ENCODE peak calls at places on chromosomes 11 and 22, in seven cellular contexts. O is dorsolateral prefrontal cortex; G is ascending aorta; X is Peyer's patch; S is CD8-positive, alpha-beta T cell; I is AG04449; Y is adrenal gland. P is an unnamed sample.

GRCh38 chr11:46159694-46160093 is 38.4 kb upstream of the PHF21A start:
- DNase-seq in G (no peak), X (no peak), I (no peak), Y (no peak), O (no peak), S (no peak), P (no peak)

GRCh38 chr22:41030891-41031290 is 61.5 kb upstream of the EP300 start:
- DNase-seq in I (no peak), G (no peak), X (no peak), Y (no peak), O (no peak), S (no peak), P (no peak)

GRCh38 chr11:2586091-2586792 is 113.6 kb downstream of the KCNQ1OT1 start:
- DNase-seq in G (no peak), X (no peak), O (peak; percentile 4), I (no peak), S (no peak), Y (no peak), P (no peak)

GRCh38 chr22:38033522-38034277 is 23.5 kb upstream of the PICK1 start:
- DNase-seq in Y (no peak), X (no peak), O (peak; percentile 92), G (no peak), S (no peak), I (no peak), P (no peak)

GRCh38 chr11:112694813-112695212 is 266.4 kb upstream of the NCAM1 start:
- DNase-seq in Y (no peak), O (no peak), S (no peak), X (no peak), I (no peak), G (no peak), P (no peak)

GRCh38 chr11:96038046-96038445 is 114.1 kb upstream of the MTMR2 start:
- DNase-seq in I (no peak), X (no peak), S (no peak), Y (no peak), O (no peak), G (no peak), P (no peak)

GRCh38 chr22:33487041-33487716 is 429.0 kb upstream of the SYN3 start:
- DNase-seq in O (no peak), G (no peak), X (no peak), S (no peak), I (no peak), Y (no peak), P (no peak)

GRCh38 chr11:130611791-130612251 is 163.4 kb downstream of the ADAMTS15 start:
- DNase-seq in X (no peak), G (no peak), O (no peak), S (no peak), Y (no peak), I (peak; percentile 61), P (no peak)

GRCh38 chr22:28674121-28674563 is 5.5 kb downstream of the TTC28 start:
- DNase-seq in G (no peak), O (no peak), S (no peak), I (peak; percentile 14), Y (no peak), X (peak; percentile 25), P (peak; percentile 45)

GRCh38 chr22:47804281-47804680 is 1041.8 kb downstream of the TBC1D22A start:
- DNase-seq in Y (no peak), I (no peak), O (no peak), X (no peak), G (no peak), S (no peak), P (no peak)

GRCh38 chr11:66419825-66420224 is 1.0 kb upstream of the NPAS4 start:
- DNase-seq in I (no peak), O (no peak), G (no peak), S (no peak), Y (no peak), X (no peak), P (no peak)

GRCh38 chr11:130020323-130020722 is 17.7 kb upstream of the PRDM10 start:
- DNase-seq in I (no peak), G (no peak), O (no peak), S (no peak), Y (no peak), X (no peak), P (no peak)

GRCh38 chr11:58003036-58003435 is 20.6 kb upstream of the OR9Q1 start:
- DNase-seq in X (no peak), O (no peak), Y (no peak), I (no peak), G (no peak), S (no peak), P (no peak)

GRCh38 chr11:126139541-126140091 is 71.8 kb downstream of the RPUSD4 start:
- DNase-seq in S (no peak), Y (no peak), G (no peak), I (no peak), O (no peak), X (no peak), P (no peak)

GRCh38 chr11:67274768-67275605 is 8.7 kb downstream of the GRK2 start:
- DNase-seq in O (no peak), G (no peak), I (no peak), X (no peak), Y (peak; percentile 89), S (no peak), P (no peak)

GRCh38 chr11:75814686-75815344 is at the start of gene UVRAG:
- DNase-seq in O (peak; percentile 99), Y (peak; percentile 100), X (peak; percentile 99), G (peak; percentile 98), S (peak; percentile 98), I (peak; percentile 98), P (peak; percentile 99)

GRCh38 chr22:32204856-32205722 is at the start of gene RFPL2:
- DNase-seq in I (no peak), S (no peak), G (no peak), Y (no peak), O (no peak), X (no peak), P (no peak)

GRCh38 chr11:21909145-21909544 is 283.7 kb upstream of the ANO5 start:
- DNase-seq in X (no peak), S (no peak), I (no peak), Y (no peak), O (no peak), G (no peak), P (no peak)

GRCh38 chr11:20049231-20049630 is 111.0 kb downstream of the DBX1 start:
- DNase-seq in I (no peak), G (no peak), S (no peak), Y (no peak), X (no peak), O (no peak), P (no peak)

GRCh38 chr22:20102203-20102780 is 13.6 kb upstream of the RANBP1 start:
- DNase-seq in X (no peak), S (no peak), I (no peak), Y (no peak), G (no peak), O (no peak), P (no peak)
- TF ChIP-seq CTCF in X (no peak), S (no peak), I (no peak), Y (no peak), G (no peak), O (no peak), P (no peak)

GRCh38 chr22:30289980-30290313 is 642 bp upstream of the CASTOR1 start:
- DNase-seq in O (no peak), G (no peak), S (no peak), X (no peak), I (no peak), Y (no peak), P (no peak)
- TF ChIP-seq CTCF in O (no peak), G (no peak), S (no peak), X (no peak), I (no peak), Y (no peak), P (no peak)

GRCh38 chr11:73404048-73404447 is 27.8 kb downstream of the RELT start:
- DNase-seq in I (no peak), Y (peak; percentile 75), X (no peak), O (peak; percentile 73), S (no peak), G (no peak), P (no peak)

GRCh38 chr11:73401924-73402833 is 26.0 kb downstream of the RELT start:
- DNase-seq in X (no peak), G (no peak), Y (no peak), I (no peak), S (no peak), O (no peak), P (no peak)

GRCh38 chr11:73401217-73401923 is 25.2 kb downstream of the RELT start:
- DNase-seq in X (no peak), G (no peak), I (no peak), O (no peak), S (no peak), Y (no peak), P (no peak)

GRCh38 chr11:73403541-73403940 is 27.3 kb downstream of the RELT start:
- DNase-seq in Y (no peak), S (no peak), X (no peak), O (peak; percentile 24), I (no peak), G (no peak), P (no peak)

DNA sequence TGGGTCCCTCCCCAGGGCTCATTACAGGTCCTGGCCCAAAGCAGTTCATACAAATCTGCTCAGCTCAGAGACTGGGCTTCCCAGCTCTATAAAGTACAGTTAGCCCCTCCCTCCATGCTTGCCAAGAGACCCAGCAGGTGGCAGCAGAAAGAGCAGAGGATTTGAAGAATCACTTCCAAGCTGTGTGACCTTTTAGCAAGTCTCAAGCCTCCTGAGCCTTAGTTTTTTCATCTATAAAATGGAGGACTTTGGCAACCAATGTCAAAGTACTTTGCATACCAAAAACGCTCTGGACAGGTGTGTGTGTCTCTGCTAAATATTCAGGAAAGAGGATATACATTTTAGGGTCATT is 26.6 kb downstream of the RELT start:
- DNase-seq in Y (no peak), G (no peak), X (no peak), O (peak; percentile 14), S (no peak), I (no peak), P (no peak)
- TF ChIP-seq CTCF in Y (no peak), G (no peak), X (peak; percentile 4), O (no peak), S (no peak), I (peak; percentile 29), P (peak; percentile 21)

DNA sequence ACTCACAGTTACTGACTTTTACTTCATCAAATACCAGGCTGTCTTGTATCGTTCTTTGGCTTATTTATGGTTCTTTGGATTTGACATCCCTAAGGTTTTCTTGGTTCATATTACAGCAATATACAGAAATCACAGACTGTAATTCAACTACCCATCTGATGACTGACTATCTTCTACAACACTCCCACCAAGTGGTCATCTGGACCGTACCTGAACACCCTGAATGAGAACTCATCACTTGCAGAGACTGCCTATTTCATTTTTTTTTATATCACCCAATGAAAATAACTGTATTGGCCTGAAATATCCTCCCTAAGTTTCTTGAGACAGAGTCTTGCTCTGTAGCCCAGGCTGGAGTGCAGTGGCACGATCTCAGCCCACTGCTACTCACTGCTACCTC is 9.5 kb upstream of the UPB1 start:
- DNase-seq in X (no peak), Y (no peak), I (no peak), O (no peak), S (no peak), G (no peak), P (no peak)
- TF ChIP-seq CTCF in X (no peak), Y (peak; percentile 37), I (no peak), O (peak; percentile 42), S (peak; percentile 47), G (no peak), P (no peak)